ENCODE peak calls at places on chromosomes 13 and 19, in ten cellular contexts. One of them, this sample, is unnamed.

GRCh38 chr19:1387684-1388636 is 4.3 kb downstream of the NDUFS7 start:
- DNase-seq in sigmoid colon: no peak
- DNase-seq in tibial nerve: no peak
- DNase-seq in spleen: no peak
- DNase-seq in uterus: no peak
- DNase-seq in breast epithelium: no peak
- DNase-seq in upper lobe of left lung: no peak
- DNase-seq in adrenal gland: no peak
- DNase-seq in stomach: no peak
- DNase-seq in GM12892: no peak
- DNase-seq in this sample: no peak

GRCh38 chr13:26074706-26075105 is 22.9 kb upstream of the SHISA2 start:
- DNase-seq in sigmoid colon: no peak
- DNase-seq in tibial nerve: no peak
- DNase-seq in spleen: no peak
- DNase-seq in uterus: no peak
- DNase-seq in breast epithelium: no peak
- DNase-seq in upper lobe of left lung: no peak
- DNase-seq in adrenal gland: no peak
- DNase-seq in stomach: no peak
- DNase-seq in GM12892: no peak
- DNase-seq in this sample: no peak

GRCh38 chr19:16018801-16019551 is 57.3 kb upstream of the TPM4 start:
- DNase-seq in sigmoid colon: no peak
- DNase-seq in tibial nerve: no peak
- DNase-seq in spleen: no peak
- DNase-seq in uterus: no peak
- DNase-seq in breast epithelium: no peak
- DNase-seq in upper lobe of left lung: peak
- DNase-seq in adrenal gland: no peak
- DNase-seq in stomach: peak
- DNase-seq in GM12892: no peak
- DNase-seq in this sample: no peak

GRCh38 chr13:25958983-25959382 is 92.8 kb downstream of the SHISA2 start:
- DNase-seq in sigmoid colon: no peak
- DNase-seq in tibial nerve: no peak
- DNase-seq in spleen: no peak
- DNase-seq in uterus: no peak
- DNase-seq in breast epithelium: no peak
- DNase-seq in upper lobe of left lung: no peak
- DNase-seq in adrenal gland: no peak
- DNase-seq in stomach: no peak
- DNase-seq in GM12892: no peak
- DNase-seq in this sample: no peak

GRCh38 chr19:33064778-33065550 is at the start of gene RHPN2:
- DNase-seq in sigmoid colon: peak
- DNase-seq in tibial nerve: peak
- DNase-seq in spleen: peak
- DNase-seq in uterus: peak
- DNase-seq in breast epithelium: no peak
- DNase-seq in upper lobe of left lung: peak
- DNase-seq in adrenal gland: peak
- DNase-seq in stomach: peak
- DNase-seq in GM12892: peak
- DNase-seq in this sample: peak

GRCh38 chr13:41458187-41458938 is 1.0 kb downstream of the RGCC start:
- DNase-seq in sigmoid colon: peak
- DNase-seq in tibial nerve: no peak
- DNase-seq in spleen: peak
- DNase-seq in uterus: peak
- DNase-seq in breast epithelium: no peak
- DNase-seq in upper lobe of left lung: peak
- DNase-seq in adrenal gland: peak
- DNase-seq in stomach: peak
- DNase-seq in GM12892: no peak
- DNase-seq in this sample: no peak

GRCh38 chr13:43377955-43378354 is 354.6 kb downstream of the DNAJC15 start:
- DNase-seq in sigmoid colon: no peak
- DNase-seq in tibial nerve: no peak
- DNase-seq in spleen: no peak
- DNase-seq in uterus: no peak
- DNase-seq in breast epithelium: no peak
- DNase-seq in upper lobe of left lung: no peak
- DNase-seq in adrenal gland: no peak
- DNase-seq in stomach: peak
- DNase-seq in GM12892: no peak
- DNase-seq in this sample: no peak

GRCh38 chr19:3224346-3225325 is at the start of gene CELF5:
- DNase-seq in sigmoid colon: no peak
- DNase-seq in tibial nerve: no peak
- DNase-seq in spleen: no peak
- DNase-seq in uterus: peak
- DNase-seq in breast epithelium: peak
- DNase-seq in upper lobe of left lung: peak
- DNase-seq in adrenal gland: peak
- DNase-seq in stomach: peak
- DNase-seq in GM12892: peak
- DNase-seq in this sample: peak

GRCh38 chr19:47056416-47056815 is 8.0 kb upstream of the TMEM160 start:
- DNase-seq in sigmoid colon: no peak
- DNase-seq in tibial nerve: no peak
- DNase-seq in spleen: no peak
- DNase-seq in uterus: no peak
- DNase-seq in breast epithelium: no peak
- DNase-seq in upper lobe of left lung: no peak
- DNase-seq in adrenal gland: no peak
- DNase-seq in stomach: no peak
- DNase-seq in GM12892: no peak
- DNase-seq in this sample: no peak

GRCh38 chr19:48856921-48857320 is 11.5 kb downstream of the PLEKHA4 start:
- DNase-seq in sigmoid colon: no peak
- DNase-seq in tibial nerve: no peak
- DNase-seq in spleen: no peak
- DNase-seq in uterus: no peak
- DNase-seq in breast epithelium: no peak
- DNase-seq in upper lobe of left lung: no peak
- DNase-seq in adrenal gland: no peak
- DNase-seq in stomach: no peak
- DNase-seq in GM12892: no peak
- DNase-seq in this sample: no peak

GRCh38 chr19:48696353-48697010 is 711 bp downstream of the FUT2 start:
- DNase-seq in sigmoid colon: no peak
- DNase-seq in tibial nerve: no peak
- DNase-seq in spleen: no peak
- DNase-seq in uterus: no peak
- DNase-seq in breast epithelium: no peak
- DNase-seq in upper lobe of left lung: no peak
- DNase-seq in adrenal gland: no peak
- DNase-seq in stomach: peak
- DNase-seq in GM12892: no peak
- DNase-seq in this sample: no peak

GRCh38 chr19:31648347-31648746 is 299.1 kb upstream of the TSHZ3 start:
- DNase-seq in sigmoid colon: no peak
- DNase-seq in tibial nerve: no peak
- DNase-seq in spleen: no peak
- DNase-seq in uterus: no peak
- DNase-seq in breast epithelium: no peak
- DNase-seq in upper lobe of left lung: no peak
- DNase-seq in adrenal gland: no peak
- DNase-seq in stomach: no peak
- DNase-seq in GM12892: no peak
- DNase-seq in this sample: peak

GRCh38 chr13:94703271-94703670 is 9.1 kb downstream of the SOX21 start:
- DNase-seq in sigmoid colon: no peak
- DNase-seq in tibial nerve: no peak
- DNase-seq in spleen: no peak
- DNase-seq in uterus: no peak
- DNase-seq in breast epithelium: no peak
- DNase-seq in upper lobe of left lung: peak
- DNase-seq in adrenal gland: no peak
- DNase-seq in stomach: no peak
- DNase-seq in GM12892: no peak
- DNase-seq in this sample: no peak

DNA sequence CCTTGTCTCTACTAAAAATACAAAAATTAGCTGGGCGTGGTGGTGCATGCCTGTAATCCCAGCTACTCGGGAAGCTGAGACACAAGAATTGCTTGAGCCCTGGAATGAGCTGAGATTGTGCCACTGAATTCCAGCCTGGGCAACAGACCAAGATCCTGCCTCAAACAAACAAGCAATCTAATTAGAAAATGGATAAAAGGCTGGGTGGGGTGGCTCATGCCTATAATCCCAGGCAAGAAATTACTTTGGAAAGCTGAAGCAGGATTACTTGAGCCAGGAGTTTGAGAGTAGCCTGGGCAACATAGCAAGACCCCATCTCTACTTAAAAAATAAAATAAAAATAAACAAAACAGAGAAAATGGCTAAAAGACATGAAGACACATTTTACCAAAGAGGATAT is 77.0 kb downstream of the CAB39L start:
- DNase-seq in sigmoid colon: peak
- DNase-seq in tibial nerve: no peak
- DNase-seq in spleen: no peak
- DNase-seq in uterus: no peak
- DNase-seq in breast epithelium: no peak
- DNase-seq in upper lobe of left lung: no peak
- DNase-seq in adrenal gland: peak
- DNase-seq in stomach: peak
- DNase-seq in GM12892: no peak
- DNase-seq in this sample: no peak
- TF ChIP-seq POLR2A in sigmoid colon: no peak
- TF ChIP-seq POLR2A in tibial nerve: no peak
- TF ChIP-seq POLR2A in spleen: no peak
- TF ChIP-seq POLR2A in uterus: no peak
- TF ChIP-seq POLR2A in breast epithelium: no peak
- TF ChIP-seq POLR2A in upper lobe of left lung: no peak
- TF ChIP-seq POLR2A in adrenal gland: no peak
- TF ChIP-seq POLR2A in stomach: no peak
- TF ChIP-seq POLR2A in GM12892: no peak
- TF ChIP-seq POLR2A in this sample: no peak

GRCh38 chr13:109380457-109380856 is 405.9 kb downstream of the IRS2 start:
- DNase-seq in sigmoid colon: no peak
- DNase-seq in tibial nerve: no peak
- DNase-seq in spleen: no peak
- DNase-seq in uterus: no peak
- DNase-seq in breast epithelium: no peak
- DNase-seq in upper lobe of left lung: no peak
- DNase-seq in adrenal gland: no peak
- DNase-seq in stomach: no peak
- DNase-seq in GM12892: no peak
- DNase-seq in this sample: no peak
- TF ChIP-seq POLR2A in sigmoid colon: no peak
- TF ChIP-seq POLR2A in tibial nerve: no peak
- TF ChIP-seq POLR2A in spleen: no peak
- TF ChIP-seq POLR2A in uterus: no peak
- TF ChIP-seq POLR2A in breast epithelium: no peak
- TF ChIP-seq POLR2A in upper lobe of left lung: no peak
- TF ChIP-seq POLR2A in adrenal gland: no peak
- TF ChIP-seq POLR2A in stomach: no peak
- TF ChIP-seq POLR2A in GM12892: no peak
- TF ChIP-seq POLR2A in this sample: no peak

DNA sequence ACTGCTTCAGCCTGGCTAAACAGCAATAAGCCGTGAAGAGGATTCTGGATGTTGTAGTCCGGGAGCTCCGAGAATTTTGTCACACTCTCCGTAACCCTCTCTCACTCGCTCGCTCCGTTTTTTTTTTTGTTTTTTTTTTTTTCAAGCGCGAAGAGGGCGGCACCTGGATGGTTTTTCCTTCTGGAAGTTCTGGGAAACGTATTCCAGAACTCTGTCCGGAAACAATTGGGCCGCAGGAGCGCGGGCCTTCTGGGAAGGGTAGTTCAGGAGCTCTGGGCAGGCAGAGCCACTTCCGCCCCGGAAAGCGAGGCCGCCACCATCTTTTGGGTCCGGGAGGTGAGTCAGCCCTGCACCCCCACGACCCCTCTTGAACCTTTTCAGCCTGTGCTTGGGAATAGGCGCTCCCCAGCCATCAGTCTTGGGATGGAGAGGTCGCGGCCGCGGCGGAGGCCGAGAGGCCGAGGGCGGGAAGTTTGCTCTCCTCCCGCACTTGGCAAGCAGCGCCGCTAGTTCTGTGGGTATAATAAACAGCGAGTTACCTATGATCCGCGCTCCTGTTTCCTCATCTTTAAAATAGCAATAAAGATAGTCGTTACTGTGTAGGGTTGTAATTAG is at the start of gene ZNF227:
- DNase-seq in sigmoid colon: peak
- DNase-seq in tibial nerve: peak
- DNase-seq in spleen: peak
- DNase-seq in uterus: peak
- DNase-seq in breast epithelium: peak
- DNase-seq in upper lobe of left lung: peak
- DNase-seq in adrenal gland: peak
- DNase-seq in stomach: peak
- DNase-seq in GM12892: peak
- DNase-seq in this sample: peak
- TF ChIP-seq POLR2A in sigmoid colon: no peak
- TF ChIP-seq POLR2A in tibial nerve: no peak
- TF ChIP-seq POLR2A in spleen: no peak
- TF ChIP-seq POLR2A in uterus: no peak
- TF ChIP-seq POLR2A in breast epithelium: no peak
- TF ChIP-seq POLR2A in upper lobe of left lung: peak
- TF ChIP-seq POLR2A in adrenal gland: peak
- TF ChIP-seq POLR2A in stomach: no peak
- TF ChIP-seq POLR2A in GM12892: peak
- TF ChIP-seq POLR2A in this sample: peak

DNA sequence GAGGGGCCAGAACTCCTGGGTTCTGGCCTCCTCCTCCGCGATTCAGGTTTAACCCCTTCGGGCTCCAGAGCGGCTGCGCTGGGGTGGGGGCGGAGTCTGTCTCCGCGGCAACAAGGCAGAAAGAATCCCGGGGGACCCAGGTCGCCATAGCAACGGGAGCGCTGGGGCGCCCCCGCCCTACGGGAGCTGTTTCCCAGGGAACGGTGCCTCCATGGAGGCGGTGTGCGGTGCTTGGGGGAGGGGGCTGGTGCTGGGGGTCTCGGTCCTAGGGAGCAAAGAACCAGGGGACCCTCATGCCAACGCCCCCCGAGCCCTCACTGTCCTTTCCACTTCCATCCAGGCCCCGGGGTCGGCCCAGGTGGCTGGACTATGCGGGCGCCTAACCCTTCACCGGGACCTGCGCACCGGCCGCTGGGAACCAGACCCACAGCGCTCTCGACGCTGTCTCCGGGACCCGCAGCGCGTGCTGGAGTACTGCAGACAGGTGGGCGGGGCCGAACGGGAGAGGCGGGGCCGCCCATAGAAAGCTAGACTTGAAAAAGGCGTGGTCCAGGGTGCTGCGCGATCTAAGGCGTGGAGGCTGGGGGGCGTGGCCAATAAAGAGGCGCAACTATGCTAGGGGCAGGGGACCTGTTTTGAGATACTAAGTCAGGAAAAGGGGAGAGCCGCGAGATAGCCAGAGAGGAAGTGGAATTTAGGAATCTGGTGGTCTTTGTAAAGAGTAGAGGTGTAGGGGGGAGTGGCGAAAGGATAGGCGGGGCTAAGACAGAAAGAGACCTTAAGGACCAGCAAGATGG is 1.2 kb downstream of the APLP1 start:
- DNase-seq in sigmoid colon: no peak
- DNase-seq in tibial nerve: no peak
- DNase-seq in spleen: peak
- DNase-seq in uterus: peak
- DNase-seq in breast epithelium: peak
- DNase-seq in upper lobe of left lung: peak
- DNase-seq in adrenal gland: peak
- DNase-seq in stomach: peak
- DNase-seq in GM12892: peak
- DNase-seq in this sample: peak
- TF ChIP-seq POLR2A in sigmoid colon: no peak
- TF ChIP-seq POLR2A in tibial nerve: no peak
- TF ChIP-seq POLR2A in spleen: no peak
- TF ChIP-seq POLR2A in uterus: no peak
- TF ChIP-seq POLR2A in breast epithelium: no peak
- TF ChIP-seq POLR2A in upper lobe of left lung: no peak
- TF ChIP-seq POLR2A in adrenal gland: no peak
- TF ChIP-seq POLR2A in stomach: no peak
- TF ChIP-seq POLR2A in GM12892: no peak
- TF ChIP-seq POLR2A in this sample: peak